ENCODE peak calls at places on chromosome 7, in four cellular contexts. Y is naive thymus-derived CD4-positive, alpha-beta T cell; E is A549; S is heart left ventricle. O is an unnamed sample.

GRCh38 chr7:121192834-121193233 is 136.0 kb upstream of the WNT16 start:
- DNase-seq in E (no peak), Y (no peak), S (no peak), O (no peak)

GRCh38 chr7:132592238-132592946 is 16.1 kb upstream of the PLXNA4 start:
- DNase-seq in S (no peak), Y (no peak), E (no peak), O (no peak)

GRCh38 chr7:156823441-156823840 is 69.5 kb downstream of the LMBR1 start:
- DNase-seq in S (no peak), Y (no peak), E (no peak), O (no peak)

GRCh38 chr7:105030447-105030846 is 16.4 kb downstream of the KMT2E start:
- DNase-seq in S (no peak), E (no peak), Y (no peak), O (no peak)

GRCh38 chr7:26645126-26645525 is 219.3 kb downstream of the SKAP2 start:
- DNase-seq in E (no peak), S (no peak), Y (no peak), O (no peak)

GRCh38 chr7:45199506-45199905 is 41.9 kb downstream of the RAMP3 start:
- DNase-seq in E (no peak), Y (no peak), S (no peak), O (no peak)

GRCh38 chr7:27723086-27723485 is 16.9 kb upstream of the TAX1BP1 start:
- DNase-seq in Y (no peak), E (no peak), S (no peak), O (no peak)

GRCh38 chr7:156499247-156499881 is 141.2 kb upstream of the RNF32 start:
- DNase-seq in Y (no peak), E (no peak), S (no peak), O (no peak)

GRCh38 chr7:116633131-116633988 is 38.6 kb upstream of the MET start:
- DNase-seq in E (no peak), S (no peak), Y (no peak), O (no peak)

GRCh38 chr7:114649689-114650088 is 235.1 kb downstream of the FOXP2 start:
- DNase-seq in Y (no peak), E (no peak), S (no peak), O (no peak)

GRCh38 chr7:82507365-82507975 is 63.9 kb upstream of the CACNA2D1 start:
- DNase-seq in E (no peak), Y (no peak), S (no peak), O (no peak)

GRCh38 chr7:135316648-135317313 is 83.1 kb downstream of the STRA8 start:
- DNase-seq in E (no peak), S (no peak), Y (no peak), O (no peak)

GRCh38 chr7:76409537-76409936 is at the start of gene SSC4D:
- DNase-seq in Y (no peak), E (no peak), S (no peak), O (no peak)

GRCh38 chr7:158824028-158824427 is 5.3 kb downstream of the ESYT2 start:
- DNase-seq in S (no peak), Y (peak), E (no peak), O (no peak)

GRCh38 chr7:75866497-75867389 is 12.1 kb upstream of the RHBDD2 start:
- DNase-seq in Y (peak), E (peak), S (peak), O (no peak)

GRCh38 chr7:70645876-70646336 is 486.0 kb upstream of the GALNT17 start:
- DNase-seq in S (no peak), Y (no peak), E (no peak), O (no peak)

GRCh38 chr7:103391976-103392375 is 44.5 kb downstream of the PSMC2 start:
- DNase-seq in S (no peak), Y (no peak), E (no peak), O (peak)

GRCh38 chr7:124651136-124651535 is 114.5 kb downstream of the GPR37 start:
- DNase-seq in E (no peak), S (no peak), Y (no peak), O (no peak)

GRCh38 chr7:124652237-124652636 is 113.4 kb downstream of the GPR37 start:
- DNase-seq in Y (no peak), S (no peak), E (no peak), O (no peak)

GRCh38 chr7:124655990-124656389 is 109.6 kb downstream of the GPR37 start:
- DNase-seq in S (no peak), Y (no peak), E (no peak), O (no peak)
- H3K27ac ChIP-seq in S (no peak), Y (no peak), E (no peak), O (no peak)

GRCh38 chr7:37289781-37290180 is 158.9 kb downstream of the ELMO1 start:
- DNase-seq in E (no peak), S (no peak), Y (no peak), O (no peak)
- H3K27ac ChIP-seq in E (no peak), S (no peak), Y (no peak), O (no peak)

DNA sequence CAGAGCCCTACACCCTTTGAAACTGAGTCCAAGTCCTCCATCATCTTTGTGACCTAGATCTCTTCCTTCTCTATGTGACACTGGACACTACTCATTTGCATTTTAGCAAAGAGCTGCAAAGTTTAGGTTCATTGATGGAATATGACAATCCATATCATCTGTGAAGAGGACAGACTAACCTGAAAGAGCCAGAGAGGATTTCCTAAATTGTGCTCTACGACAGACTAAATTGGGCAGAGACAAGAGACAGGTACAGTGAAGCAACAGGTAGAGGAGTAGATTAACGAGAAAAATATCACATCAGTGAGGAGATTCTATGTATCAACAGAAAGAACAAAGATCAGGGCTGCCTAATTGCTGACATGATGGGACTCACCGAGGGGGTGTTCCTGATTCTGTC is at the start of gene TAS2R3:
- DNase-seq in Y (no peak), S (no peak), E (no peak), O (no peak)
- H3K27ac ChIP-seq in Y (no peak), S (no peak), E (no peak), O (no peak)

DNA sequence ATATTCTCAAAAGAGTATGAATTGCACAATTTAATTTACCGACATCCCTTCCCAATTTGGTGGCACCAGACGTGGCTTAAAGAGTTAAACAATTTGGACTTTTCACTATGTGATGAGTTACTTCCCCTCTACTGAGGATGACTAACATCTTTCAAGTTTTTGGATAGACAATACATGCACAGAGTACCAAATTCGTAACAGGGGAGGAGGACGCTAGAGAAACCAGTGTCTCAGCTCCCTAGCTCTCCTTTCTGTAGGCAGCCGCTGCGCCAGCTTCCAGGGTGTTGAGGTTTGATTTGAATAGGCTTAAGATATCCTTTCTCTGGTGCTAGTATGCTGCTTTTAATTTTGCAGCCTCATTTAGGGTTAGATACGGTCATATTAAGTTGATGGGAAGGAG is 69.2 kb downstream of the GNA12 start:
- DNase-seq in S (no peak), Y (no peak), E (no peak), O (no peak)
- H3K27ac ChIP-seq in S (no peak), Y (no peak), E (no peak), O (no peak)

GRCh38 chr7:137684316-137684715 is 162.5 kb downstream of the DGKI start:
- DNase-seq in E (no peak), Y (no peak), S (no peak), O (no peak)
- H3K27ac ChIP-seq in E (no peak), Y (no peak), S (peak), O (no peak)

O was measured in epithelial cell of prostate.